ENCODE peak calls at places on chromosomes 4 and X, in five cellular contexts. V is IMR-90, Q is adrenal gland, I is ovary, D is right lobe of liver. E is an unnamed sample.

GRCh38 chr4:21948347-21949072 is at the start of gene KCNIP4:
- DNase-seq in D (peak), I (peak), Q (no peak), V (no peak), E (no peak)

GRCh38 chr4:88897180-88897579 is 159.8 kb downstream of the FAM13A start:
- DNase-seq in V (peak), D (no peak), I (no peak), Q (peak), E (no peak)

GRCh38 chr4:82620126-82620525 is 58.3 kb upstream of the TMEM150C start:
- DNase-seq in D (no peak), V (no peak), Q (no peak), I (no peak), E (no peak)

GRCh38 chr4:47490550-47490949 is 5.5 kb downstream of the ATP10D start:
- DNase-seq in I (no peak), Q (peak), V (no peak), D (no peak), E (no peak)

GRCh38 chrX:136910565-136911040 is 30.1 kb upstream of the RBMX start:
- DNase-seq in V (peak), Q (no peak), I (no peak), D (no peak), E (no peak)

GRCh38 chr4:94368459-94368858 is 25.8 kb upstream of the HPGDS start:
- DNase-seq in I (no peak), D (no peak), Q (no peak), V (no peak), E (no peak)

GRCh38 chr4:25552580-25553271 is 102.9 kb upstream of the SLC34A2 start:
- DNase-seq in V (no peak), Q (peak), I (no peak), D (no peak), E (no peak)

GRCh38 chr4:95165926-95166524 is 382.7 kb downstream of the UNC5C start:
- DNase-seq in D (no peak), I (peak), V (peak), Q (peak), E (no peak)

DNA sequence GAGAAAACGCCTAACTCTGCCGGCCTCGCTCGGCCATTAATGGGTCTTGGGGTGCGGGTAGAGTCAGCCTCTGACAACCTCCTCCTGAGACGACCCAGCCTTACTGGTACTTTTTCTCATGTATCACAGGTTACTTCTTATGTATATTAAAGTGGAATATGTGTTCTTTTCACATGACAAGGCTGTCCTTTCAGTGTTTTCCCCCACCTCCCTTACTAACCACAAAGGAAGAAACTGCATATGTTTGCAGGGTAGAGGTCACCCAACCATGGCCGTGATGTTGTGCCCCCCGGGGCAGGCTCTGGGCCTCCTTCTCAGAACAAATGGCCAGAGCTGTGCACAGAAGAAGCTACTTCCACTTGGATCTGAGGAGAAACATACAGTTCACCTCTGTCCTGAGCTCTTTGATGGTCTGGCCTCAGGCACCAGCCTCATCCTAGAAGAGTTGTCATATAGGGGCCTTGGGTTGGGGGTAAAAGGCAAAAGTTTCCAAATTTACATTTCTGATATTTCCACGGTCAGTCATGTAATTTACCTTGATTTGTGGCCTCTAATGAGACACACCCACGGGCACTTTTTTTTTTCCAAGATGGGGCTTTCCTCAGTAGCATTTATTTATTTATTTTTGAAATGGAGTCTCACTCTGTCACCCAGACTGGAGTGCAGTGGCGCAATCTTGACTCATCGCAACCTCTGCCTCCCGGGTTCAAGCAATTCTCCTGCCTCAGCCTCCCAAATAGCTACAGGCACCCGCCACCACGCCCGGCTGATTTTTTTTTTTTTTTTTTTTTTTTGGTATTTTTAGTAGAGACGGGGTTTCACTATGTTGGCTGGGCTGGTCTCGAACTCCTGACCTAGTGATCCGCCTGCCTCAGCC is 1.9 kb downstream of the SOWAHD start:
- DNase-seq in V (no peak), I (no peak), D (no peak), Q (no peak), E (no peak)
- H3K4me3 ChIP-seq in V (no peak), I (no peak), D (no peak), Q (no peak), E (no peak)

GRCh38 chr4:186172551-186172950 is 18.8 kb upstream of the CYP4V2 start:
- DNase-seq in I (no peak), Q (no peak), V (no peak), D (no peak), E (no peak)

GRCh38 chr4:186170966-186171365 is 20.4 kb upstream of the CYP4V2 start:
- DNase-seq in D (no peak), I (no peak), Q (no peak), V (no peak), E (no peak)

GRCh38 chr4:186168750-186169149 is 22.6 kb upstream of the CYP4V2 start:
- DNase-seq in Q (no peak), I (no peak), D (no peak), V (no peak), E (no peak)

GRCh38 chr4:186169333-186169941 is 21.9 kb upstream of the CYP4V2 start:
- DNase-seq in Q (no peak), D (no peak), V (no peak), I (no peak), E (no peak)

GRCh38 chr4:186169942-186170802 is 21.2 kb upstream of the CYP4V2 start:
- DNase-seq in V (no peak), D (no peak), Q (no peak), I (no peak), E (no peak)
- TF ChIP-seq CTCF in V (no peak), D (no peak), Q (no peak), I (no peak), E (no peak)

DNA sequence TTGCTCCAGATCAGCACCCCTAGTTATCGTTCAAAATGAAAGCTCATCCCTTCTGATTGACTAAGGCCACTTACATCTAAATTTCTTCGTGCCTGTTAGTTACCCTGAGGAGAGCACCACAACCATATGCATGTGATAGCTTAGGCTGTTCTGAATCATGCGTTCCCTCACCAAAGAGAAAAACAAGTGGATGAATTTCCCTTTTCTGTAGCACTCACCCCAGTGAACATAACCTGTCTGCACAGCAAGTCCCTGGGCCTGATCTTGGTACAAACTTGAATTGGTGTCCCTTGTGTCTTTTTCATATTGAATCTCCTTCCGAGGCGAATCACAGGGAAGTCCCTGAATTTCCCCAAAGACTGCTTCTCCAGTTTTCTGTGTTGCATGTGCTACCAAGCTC is 100.5 kb downstream of the KLHL8 start:
- DNase-seq in Q (no peak), I (no peak), V (no peak), D (no peak), E (no peak)
- TF ChIP-seq POLR2A in Q (no peak), I (no peak), V (no peak), D (no peak), E (no peak)

GRCh38 chr4:60173103-60173502 is 1027.0 kb upstream of the ADGRL3 start:
- DNase-seq in Q (no peak), D (no peak), I (no peak), V (no peak), E (no peak)

DNA sequence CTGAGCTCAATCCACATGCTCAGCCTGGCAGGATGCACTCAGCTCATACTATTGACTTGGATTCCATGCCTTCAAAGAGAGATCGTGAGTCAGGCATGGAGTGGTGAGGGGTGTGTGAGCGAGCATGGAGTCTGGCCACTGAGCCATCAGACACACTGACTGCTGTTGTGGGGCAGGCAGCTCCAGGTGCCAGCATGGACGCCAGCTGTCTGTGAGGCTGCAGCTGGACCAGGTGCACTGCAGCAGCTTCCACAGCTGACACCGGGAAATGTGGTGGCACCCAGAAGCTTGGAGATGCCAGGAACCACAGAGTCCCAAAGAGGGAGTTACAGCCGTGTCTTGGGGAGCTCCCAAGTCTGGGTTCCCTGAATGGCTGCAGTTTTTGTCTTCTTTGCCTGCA is 1026.4 kb upstream of the ADGRL3 start:
- DNase-seq in V (no peak), I (no peak), D (no peak), Q (no peak), E (no peak)
- H3K4me3 ChIP-seq in V (no peak), I (no peak), D (no peak), Q (no peak), E (no peak)

E was measured in breast epithelium.